ENCODE peak calls at places on chromosome 14, in ten cellular contexts. T is cerebellum; J is stimulated activated naive CD8-positive, alpha-beta T cell treated with anti-CD3 and anti-CD28 coated beads, Interleukin-15, Interleukin-2, amounts not matched to agents 100 U/mL and 50 U/mL, for 24 hours; U is RKO; F is tibial artery; L is activated CD4-positive, alpha-beta T cell treated with anti-CD3 and anti-CD28 coated beads, Interleukin-2, amount 50 U/mL, for 1 hour; A is effector memory CD8-positive, alpha-beta T cell; X is hippocampal formation; S is GM23248; I is NCI-H1092 treated with DMSO at 0.1 percent for 48 hours. G is an unnamed sample.

GRCh38 chr14:64971890-64972785 is at the start of gene RAB15:
- DNase-seq in T (peak; percentile 54), J (peak; percentile 46), U (peak; percentile 29), F (peak; percentile 66), L (peak; percentile 33), A (peak; percentile 14), X (no peak), S (peak; percentile 76), I (peak; percentile 59), G (no peak)

GRCh38 chr14:92040431-92041040 is 677 bp upstream of the TRIP11 start:
- DNase-seq in T (peak; percentile 84), J (peak; percentile 17), U (peak; percentile 81), F (no peak), L (no peak), A (no peak), X (peak; percentile 60), S (peak; percentile 60), I (peak; percentile 70), G (peak; percentile 38)

GRCh38 chr14:95394981-95395737 is 75.5 kb upstream of the CLMN start:
- DNase-seq in T (no peak), J (no peak), U (no peak), F (no peak), L (no peak), A (no peak), X (no peak), S (peak; percentile 69), I (no peak), G (no peak)

GRCh38 chr14:101636081-101636560 is 74.8 kb downstream of the DIO3 start:
- DNase-seq in T (no peak), J (peak; percentile 37), U (no peak), F (no peak), L (no peak), A (no peak), X (no peak), S (no peak), I (no peak), G (peak; percentile 15)

GRCh38 chr14:23299558-23299957 is 3.1 kb downstream of the PPP1R3E start:
- DNase-seq in T (peak; percentile 74), J (no peak), U (peak; percentile 79), F (no peak), L (no peak), A (no peak), X (peak; percentile 75), S (peak; percentile 81), I (no peak), G (peak; percentile 31)

GRCh38 chr14:31955941-31956579 is 121.0 kb upstream of the ARHGAP5 start:
- DNase-seq in T (no peak), J (no peak), U (no peak), F (no peak), L (no peak), A (no peak), X (no peak), S (peak; percentile 24), I (no peak), G (no peak)

GRCh38 chr14:68947802-68948201 is 31.3 kb downstream of the ACTN1 start:
- DNase-seq in T (no peak), J (no peak), U (no peak), F (peak; percentile 97), L (no peak), A (no peak), X (no peak), S (peak; percentile 85), I (no peak), G (no peak)

GRCh38 chr14:54147285-54147684 is 190.7 kb upstream of the BMP4 start:
- DNase-seq in T (no peak), J (no peak), U (no peak), F (no peak), L (no peak), A (no peak), X (no peak), S (peak; percentile 57), I (no peak), G (peak; percentile 88)

GRCh38 chr14:96418075-96418474 is 26.1 kb downstream of the AK7 start:
- DNase-seq in T (no peak), J (no peak), U (no peak), F (no peak), L (no peak), A (no peak), X (no peak), S (no peak), I (no peak), G (no peak)

GRCh38 chr14:68884031-68885030 is 91.5 kb upstream of the ZFP36L1 start:
- DNase-seq in T (no peak), J (no peak), U (peak; percentile 61), F (peak; percentile 73), L (no peak), A (no peak), X (no peak), S (peak; percentile 99), I (peak; percentile 71), G (peak; percentile 81)

GRCh38 chr14:61662437-61663311 is 32.6 kb upstream of the HIF1A start:
- DNase-seq in T (no peak), J (peak; percentile 54), U (peak; percentile 22), F (no peak), L (peak; percentile 30), A (peak; percentile 47), X (no peak), S (peak; percentile 77), I (no peak), G (peak; percentile 93)

GRCh38 chr14:35940291-35940690 is 114.2 kb downstream of the BRMS1L start:
- DNase-seq in T (no peak), J (no peak), U (no peak), F (no peak), L (no peak), A (no peak), X (peak; percentile 41), S (peak; percentile 9), I (no peak), G (no peak)

GRCh38 chr14:20989464-20989786 is 355 bp upstream of the METTL17 start:
- DNase-seq in T (no peak), J (no peak), U (no peak), F (no peak), L (no peak), A (no peak), X (no peak), S (no peak), I (no peak), G (no peak)

GRCh38 chr14:96205059-96205993 is 687 bp downstream of the BDKRB2 start:
- DNase-seq in T (no peak), J (no peak), U (no peak), F (no peak), L (no peak), A (no peak), X (no peak), S (peak; percentile 32), I (no peak), G (no peak)

GRCh38 chr14:105937253-105938054 is 411.1 kb downstream of the TMEM121 start:
- DNase-seq in T (no peak), J (no peak), U (no peak), F (no peak), L (no peak), A (no peak), X (no peak), S (no peak), I (peak; percentile 0), G (no peak)

GRCh38 chr14:105092124-105092911 is 27.1 kb upstream of the GPR132 start:
- DNase-seq in T (peak; percentile 31), J (peak; percentile 19), U (no peak), F (peak; percentile 68), L (no peak), A (no peak), X (no peak), S (peak; percentile 61), I (no peak), G (no peak)

GRCh38 chr14:50600849-50601248 is 40.9 kb downstream of the ATL1 start:
- DNase-seq in T (no peak), J (no peak), U (no peak), F (no peak), L (no peak), A (no peak), X (no peak), S (no peak), I (no peak), G (no peak)

GRCh38 chr14:75424496-75424895 is 3.3 kb upstream of the JDP2 start:
- DNase-seq in T (no peak), J (no peak), U (no peak), F (no peak), L (no peak), A (no peak), X (no peak), S (no peak), I (no peak), G (no peak)

GRCh38 chr14:24535737-24536136 is 27.7 kb upstream of the CMA1 start:
- DNase-seq in T (no peak), J (peak; percentile 13), U (no peak), F (no peak), L (no peak), A (no peak), X (no peak), S (no peak), I (no peak), G (no peak)

GRCh38 chr14:55963295-55963694 is 154.9 kb upstream of the PELI2 start:
- DNase-seq in T (no peak), J (no peak), U (no peak), F (no peak), L (no peak), A (no peak), X (no peak), S (no peak), I (no peak), G (no peak)

GRCh38 chr14:20059745-20060144 is at the start of gene OR4L1:
- DNase-seq in T (no peak), J (no peak), U (no peak), F (no peak), L (no peak), A (no peak), X (no peak), S (no peak), I (no peak), G (no peak)

GRCh38 chr14:100042328-100042727 is 22.9 kb upstream of the EVL start:
- DNase-seq in T (no peak), J (no peak), U (no peak), F (no peak), L (no peak), A (no peak), X (no peak), S (no peak), I (no peak), G (no peak)

GRCh38 chr14:98754343-98755025 is 517.5 kb downstream of the BCL11B start:
- DNase-seq in T (peak; percentile 4), J (no peak), U (no peak), F (no peak), L (no peak), A (no peak), X (no peak), S (no peak), I (no peak), G (peak; percentile 73)

GRCh38 chr14:65331652-65332051 is 80.9 kb upstream of the FUT8 start:
- DNase-seq in T (no peak), J (no peak), U (no peak), F (no peak), L (no peak), A (no peak), X (no peak), S (no peak), I (no peak), G (no peak)

GRCh38 chr14:89495718-89496117 is 78.7 kb upstream of the FOXN3 start:
- DNase-seq in T (no peak), J (no peak), U (no peak), F (peak; percentile 19), L (no peak), A (no peak), X (no peak), S (no peak), I (no peak), G (no peak)

GRCh38 chr14:51676549-51676948 is 24.8 kb downstream of the FRMD6 start:
- DNase-seq in T (no peak), J (no peak), U (no peak), F (no peak), L (no peak), A (no peak), X (no peak), S (peak; percentile 58), I (no peak), G (peak; percentile 15)

GRCh38 chr14:89325299-89325883 is 91.6 kb downstream of the FOXN3 start:
- DNase-seq in T (no peak), J (no peak), U (no peak), F (no peak), L (no peak), A (no peak), X (no peak), S (no peak), I (no peak), G (no peak)

GRCh38 chr14:68819260-68819691 is 26.4 kb upstream of the ZFP36L1 start:
- DNase-seq in T (no peak), J (peak; percentile 69), U (peak; percentile 67), F (no peak), L (peak; percentile 36), A (no peak), X (no peak), S (peak; percentile 82), I (no peak), G (peak; percentile 17)